ENCODE peak calls at places on chromosomes 5 and 9, in eight cellular contexts. H is gastrocnemius medialis; Y is lower lobe of right lung; P is SJSA1; R is CD8-positive, alpha-beta memory T cell; V is small intestine; O is neural progenitor cell; J is colonic mucosa. A is an unnamed sample. For H3K9me3, the result is how much of the 10 kb centered on the place peaks cover.

GRCh38 chr5:132089363-132089762 is 15.8 kb downstream of the CSF2 start:
- DNase-seq in V (no peak), O (no peak), Y (no peak), H (no peak), J (no peak), P (no peak), R (no peak), A (no peak)

GRCh38 chr5:127947886-127948285 is 135.7 kb upstream of the SLC12A2 start:
- DNase-seq in O (no peak), H (no peak), V (no peak), J (no peak), Y (no peak), P (no peak), R (no peak), A (no peak)

GRCh38 chr9:14197459-14197858 is 116.5 kb downstream of the NFIB start:
- DNase-seq in P (no peak), Y (no peak), J (no peak), O (no peak), H (no peak), R (no peak), V (no peak), A (no peak)

GRCh38 chr5:144028644-144029043 is 141.8 kb downstream of the YIPF5 start:
- DNase-seq in R (no peak), O (no peak), H (no peak), J (no peak), V (peak), Y (no peak), P (peak), A (peak)

GRCh38 chr9:131050831-131051230 is 41.9 kb downstream of the LAMC3 start:
- DNase-seq in J (no peak), Y (no peak), H (no peak), P (no peak), R (no peak), V (no peak), O (no peak), A (no peak)

GRCh38 chr5:113124914-113125313 is 148.3 kb downstream of the DCP2 start:
- DNase-seq in H (no peak), O (no peak), V (no peak), J (no peak), R (no peak), Y (no peak), P (no peak), A (no peak)

GRCh38 chr5:27124590-27124989 is 86.2 kb upstream of the CDH9 start:
- DNase-seq in J (no peak), O (peak), Y (no peak), V (no peak), P (no peak), R (no peak), H (no peak), A (peak)

GRCh38 chr9:130424781-130425310 is 19.9 kb upstream of the ASS1 start:
- DNase-seq in H (no peak), P (no peak), O (no peak), V (no peak), R (no peak), Y (no peak), J (no peak), A (no peak)

GRCh38 chr5:87411586-87412416 is 929 bp downstream of the CCNH start:
- DNase-seq in J (peak), Y (no peak), H (peak), O (peak), R (no peak), V (peak), P (peak), A (peak)

GRCh38 chr5:32684261-32684660 is 26.9 kb upstream of the NPR3 start:
- DNase-seq in O (no peak), H (no peak), Y (no peak), P (no peak), V (no peak), J (no peak), R (no peak), A (no peak)

GRCh38 chr9:136481558-136481957 is 1.3 kb downstream of the SEC16A start:
- DNase-seq in H (no peak), O (no peak), Y (no peak), V (no peak), R (no peak), J (no peak), P (no peak), A (no peak)

GRCh38 chr5:94024101-94024500 is 282.7 kb upstream of the POU5F2 start:
- DNase-seq in P (no peak), Y (no peak), V (no peak), H (no peak), J (no peak), R (no peak), O (no peak), A (peak)
- H3K9me3 ChIP-seq in P (under half), Y (under half), V (under half), H (under half), J (under half), R (under half), O (under half), A (under half)

GRCh38 chr5:25662610-25663009 is 1017.8 kb upstream of the CDH10 start:
- DNase-seq in P (no peak), O (no peak), V (no peak), J (no peak), H (no peak), R (no peak), Y (no peak), A (no peak)
- H3K9me3 ChIP-seq in P (under half), O (under half), V (under half), J (under half), H (under half), R (under half), Y (under half), A (under half)

GRCh38 chr5:179883163-179883562 is 24.5 kb downstream of the TBC1D9B start:
- DNase-seq in H (no peak), P (no peak), Y (no peak), V (no peak), O (no peak), J (no peak), R (no peak), A (no peak)
- H3K9me3 ChIP-seq in H (under half), P (under half), Y (under half), V (under half), O (under half), J (under half), R (under half), A (under half)

DNA sequence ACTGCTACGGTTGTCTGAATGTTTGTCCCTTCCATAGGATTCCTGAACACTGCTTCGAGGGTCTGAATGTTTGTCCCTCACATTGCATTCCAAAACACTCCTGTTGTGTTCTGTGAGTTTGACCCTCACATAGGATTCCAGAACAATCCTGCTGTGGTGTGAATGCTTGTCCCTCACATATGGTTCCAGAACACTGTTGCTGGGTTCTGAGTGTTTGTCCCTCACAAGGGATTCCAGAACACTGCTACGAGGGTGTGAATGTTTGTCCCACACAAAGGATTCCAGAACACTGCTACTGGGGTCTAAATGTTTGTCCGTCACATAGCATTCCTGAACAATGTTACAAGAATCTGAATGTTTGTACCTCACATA is 201.2 kb downstream of the FOXD4L6 start:
- DNase-seq in Y (no peak), R (no peak), J (no peak), V (no peak), P (no peak), O (no peak), H (no peak), A (no peak)
- H3K9me3 ChIP-seq in Y (half or more), R (under half), J (under half), V (under half), P (under half), O (under half), H (under half), A (under half)

DNA sequence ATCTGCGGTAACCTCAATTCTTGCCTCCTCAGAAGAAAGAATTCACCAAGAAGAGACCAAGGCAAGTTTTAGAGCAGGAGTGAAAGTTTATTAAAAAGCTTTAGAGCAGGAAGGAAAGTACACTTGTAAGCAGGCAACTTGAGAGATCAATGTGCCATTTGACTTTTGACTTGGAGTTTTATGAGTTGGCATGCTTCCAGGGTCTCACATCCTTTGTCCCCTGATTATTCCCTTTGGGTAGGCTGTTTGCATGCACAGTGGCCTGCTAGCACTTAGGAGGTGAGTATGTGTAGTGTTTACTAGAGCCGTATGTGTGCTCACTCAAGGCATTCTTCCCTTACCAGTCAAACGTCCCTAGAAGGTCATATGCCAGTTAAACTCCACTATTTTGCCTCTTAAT is 111.0 kb upstream of the RAI14 start:
- DNase-seq in R (no peak), Y (no peak), J (no peak), V (peak), O (no peak), H (no peak), P (no peak), A (no peak)
- H3K9me3 ChIP-seq in R (under half), Y (under half), J (under half), V (under half), O (under half), H (under half), P (under half), A (under half)

GRCh38 chr5:141359790-141360426 is at the start of gene PCDHGB2:
- DNase-seq in P (peak), R (no peak), Y (no peak), O (peak), V (peak), H (no peak), J (no peak), A (peak)
- H3K9me3 ChIP-seq in P (under half), R (under half), Y (half or more), O (under half), V (under half), H (under half), J (under half), A (under half)

A was measured in MG63.